ENCODE peak calls at places on chromosomes 2 and 18, in four cellular contexts. One of them, this sample, is unnamed.

GRCh38 chr18:32530947-32531651 is 60.4 kb upstream of the GAREM1 start:
- DNase-seq in HepG2: no peak
- DNase-seq in H1: no peak
- DNase-seq in GM12878: no peak
- DNase-seq in this sample: no peak

GRCh38 chr2:238098854-238099708 is 1.1 kb upstream of the ESPNL start:
- DNase-seq in HepG2: no peak
- DNase-seq in H1: peak
- DNase-seq in GM12878: no peak
- DNase-seq in this sample: no peak

GRCh38 chr2:190547914-190548313 is 13.4 kb upstream of the NEMP2 start:
- DNase-seq in HepG2: no peak
- DNase-seq in H1: no peak
- DNase-seq in GM12878: no peak
- DNase-seq in this sample: no peak

GRCh38 chr18:24839991-24840390 is 379.6 kb downstream of the HRH4 start:
- DNase-seq in HepG2: no peak
- DNase-seq in H1: no peak
- DNase-seq in GM12878: no peak
- DNase-seq in this sample: no peak

GRCh38 chr2:9753276-9753600 is 90.0 kb upstream of the TAF1B start:
- DNase-seq in HepG2: no peak
- DNase-seq in H1: no peak
- DNase-seq in GM12878: peak
- DNase-seq in this sample: no peak

GRCh38 chr2:201807452-201807980 is 1.2 kb downstream of the CDK15 start:
- DNase-seq in HepG2: no peak
- DNase-seq in H1: no peak
- DNase-seq in GM12878: no peak
- DNase-seq in this sample: no peak

GRCh38 chr2:188813846-188814245 is 160.3 kb upstream of the COL3A1 start:
- DNase-seq in HepG2: no peak
- DNase-seq in H1: no peak
- DNase-seq in GM12878: no peak
- DNase-seq in this sample: no peak

GRCh38 chr18:73793386-73793785 is 354.2 kb downstream of the FBXO15 start:
- DNase-seq in HepG2: no peak
- DNase-seq in H1: no peak
- DNase-seq in GM12878: no peak
- DNase-seq in this sample: no peak

GRCh38 chr18:9477509-9477908 is 2.2 kb downstream of the RALBP1 start:
- DNase-seq in HepG2: no peak
- DNase-seq in H1: no peak
- DNase-seq in GM12878: no peak
- DNase-seq in this sample: no peak

GRCh38 chr2:117272975-117273671 is 541.4 kb upstream of the DDX18 start:
- DNase-seq in HepG2: no peak
- DNase-seq in H1: no peak
- DNase-seq in GM12878: no peak
- DNase-seq in this sample: peak

GRCh38 chr2:16664052-16664731 is 1.4 kb downstream of the CYRIA start:
- DNase-seq in HepG2: no peak
- DNase-seq in H1: no peak
- DNase-seq in GM12878: no peak
- DNase-seq in this sample: no peak

GRCh38 chr2:181203412-181203811 is 223.0 kb downstream of the UBE2E3 start:
- DNase-seq in HepG2: no peak
- DNase-seq in H1: no peak
- DNase-seq in GM12878: no peak
- DNase-seq in this sample: peak

GRCh38 chr2:136118819-136119716 is 1.1 kb upstream of the CXCR4 start:
- DNase-seq in HepG2: no peak
- DNase-seq in H1: peak
- DNase-seq in GM12878: no peak
- DNase-seq in this sample: no peak

GRCh38 chr2:3112131-3112530 is 265.5 kb downstream of the EIPR1 start:
- DNase-seq in HepG2: no peak
- DNase-seq in H1: peak
- DNase-seq in GM12878: no peak
- DNase-seq in this sample: no peak

GRCh38 chr2:120344991-120345975 is 653 bp upstream of the INHBB start:
- DNase-seq in HepG2: no peak
- DNase-seq in H1: peak
- DNase-seq in GM12878: no peak
- DNase-seq in this sample: no peak

GRCh38 chr2:238286987-238287386 is 1.4 kb downstream of the PER2 start:
- DNase-seq in HepG2: no peak
- DNase-seq in H1: no peak
- DNase-seq in GM12878: no peak
- DNase-seq in this sample: no peak

GRCh38 chr2:239298126-239298804 is 102.6 kb downstream of the HDAC4 start:
- DNase-seq in HepG2: no peak
- DNase-seq in H1: no peak
- DNase-seq in GM12878: no peak
- DNase-seq in this sample: no peak

GRCh38 chr2:8023241-8023640 is 658.6 kb upstream of the ID2 start:
- DNase-seq in HepG2: no peak
- DNase-seq in H1: no peak
- DNase-seq in GM12878: no peak
- DNase-seq in this sample: no peak

GRCh38 chr2:73266061-73266891 is 18.0 kb downstream of the FBXO41 start:
- DNase-seq in HepG2: no peak
- DNase-seq in H1: no peak
- DNase-seq in GM12878: no peak
- DNase-seq in this sample: no peak

GRCh38 chr2:96580771-96581170 is 44.2 kb downstream of the ARID5A start:
- DNase-seq in HepG2: peak
- DNase-seq in H1: no peak
- DNase-seq in GM12878: no peak
- DNase-seq in this sample: peak

GRCh38 chr18:48802543-48803428 is 148.0 kb downstream of the SMAD7 start:
- DNase-seq in HepG2: no peak
- DNase-seq in H1: peak
- DNase-seq in GM12878: no peak
- DNase-seq in this sample: no peak

GRCh38 chr2:16361261-16361990 is 304.2 kb downstream of the CYRIA start:
- DNase-seq in HepG2: no peak
- DNase-seq in H1: no peak
- DNase-seq in GM12878: no peak
- DNase-seq in this sample: no peak

GRCh38 chr2:26184555-26185303 is 11.8 kb downstream of the GAREM2 start:
- DNase-seq in HepG2: no peak
- DNase-seq in H1: peak
- DNase-seq in GM12878: peak
- DNase-seq in this sample: no peak

GRCh38 chr18:40437517-40437916 is 1517.5 kb upstream of the PIK3C3 start:
- DNase-seq in HepG2: no peak
- DNase-seq in H1: no peak
- DNase-seq in GM12878: no peak
- DNase-seq in this sample: no peak

GRCh38 chr2:133568172-133568571 is at the start of gene NCKAP5:
- DNase-seq in HepG2: no peak
- DNase-seq in H1: no peak
- DNase-seq in GM12878: no peak
- DNase-seq in this sample: no peak

GRCh38 chr18:21117385-21118135 is 5.9 kb upstream of the ROCK1 start:
- DNase-seq in HepG2: no peak
- DNase-seq in H1: no peak
- DNase-seq in GM12878: no peak
- DNase-seq in this sample: no peak

GRCh38 chr2:235591231-235591730 is 97.4 kb downstream of the AGAP1 start:
- DNase-seq in HepG2: no peak
- DNase-seq in H1: no peak
- DNase-seq in GM12878: no peak
- DNase-seq in this sample: no peak

GRCh38 chr2:10231551-10232085 is 71.1 kb upstream of the HPCAL1 start:
- DNase-seq in HepG2: no peak
- DNase-seq in H1: no peak
- DNase-seq in GM12878: no peak
- DNase-seq in this sample: no peak

GRCh38 chr18:25299426-25299825 is 52.5 kb downstream of the ZNF521 start:
- DNase-seq in HepG2: no peak
- DNase-seq in H1: no peak
- DNase-seq in GM12878: no peak
- DNase-seq in this sample: no peak

GRCh38 chr2:21715865-21716264 is 592.1 kb downstream of the TDRD15 start:
- DNase-seq in HepG2: no peak
- DNase-seq in H1: no peak
- DNase-seq in GM12878: no peak
- DNase-seq in this sample: no peak

GRCh38 chr2:102336502-102336945 is 19.1 kb upstream of the IL18R1 start:
- DNase-seq in HepG2: no peak
- DNase-seq in H1: no peak
- DNase-seq in GM12878: no peak
- DNase-seq in this sample: no peak

GRCh38 chr2:241810304-241811208 is 1.6 kb downstream of the NEU4 start:
- DNase-seq in HepG2: no peak
- DNase-seq in H1: peak
- DNase-seq in GM12878: no peak
- DNase-seq in this sample: no peak

GRCh38 chr2:238814815-238815214 is 33.1 kb upstream of the TWIST2 start:
- DNase-seq in HepG2: no peak
- DNase-seq in H1: no peak
- DNase-seq in GM12878: no peak
- DNase-seq in this sample: no peak

GRCh38 chr18:31064130-31064529 is 21.6 kb upstream of the DSC3 start:
- DNase-seq in HepG2: no peak
- DNase-seq in H1: no peak
- DNase-seq in GM12878: peak
- DNase-seq in this sample: no peak

DNA sequence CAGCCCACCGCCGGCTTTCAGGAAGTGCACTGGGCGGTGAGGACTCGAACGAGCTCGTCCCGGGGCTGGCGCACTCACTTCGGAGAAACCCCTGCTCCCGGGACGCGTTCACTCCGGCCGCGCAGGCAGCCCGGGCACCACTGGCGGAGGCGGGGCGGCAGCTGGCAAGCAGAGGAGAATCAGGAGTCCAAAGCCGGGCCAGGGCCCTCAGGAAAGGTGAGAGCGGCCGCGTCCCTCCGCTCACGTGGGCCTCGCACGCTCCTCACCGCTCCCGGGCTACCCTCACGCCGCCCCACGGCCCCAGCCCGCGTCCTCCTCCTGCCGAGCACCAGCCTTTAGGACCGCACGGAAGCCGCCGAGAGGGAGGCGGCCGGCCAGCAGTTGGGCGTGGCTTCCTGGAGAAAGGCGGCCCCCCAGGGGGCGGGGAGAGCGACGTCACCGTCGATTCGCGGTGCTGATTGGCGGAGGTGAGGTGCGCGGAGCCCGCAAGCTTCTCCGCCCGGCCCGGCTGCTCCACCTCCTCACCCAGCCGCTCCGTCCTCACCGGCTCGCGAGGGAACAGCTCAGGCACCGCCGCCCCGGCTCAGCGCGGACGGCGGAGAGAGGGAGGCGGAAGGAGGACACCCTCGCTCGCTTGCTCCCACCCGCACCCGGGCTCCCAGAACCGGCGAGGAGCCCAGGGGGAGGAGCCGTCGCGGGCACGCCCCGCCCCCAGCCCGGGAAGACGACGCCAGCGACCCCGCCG is at the start of gene ZCCHC2:
- DNase-seq in HepG2: peak
- DNase-seq in H1: peak
- DNase-seq in GM12878: peak
- DNase-seq in this sample: peak
- H3K9ac ChIP-seq in HepG2: peak
- H3K9ac ChIP-seq in H1: peak
- H3K9ac ChIP-seq in GM12878: peak
- H3K9ac ChIP-seq in this sample: peak

GRCh38 chr2:171345971-171346722 is 87.6 kb downstream of the METTL8 start:
- DNase-seq in HepG2: no peak
- DNase-seq in H1: no peak
- DNase-seq in GM12878: no peak
- DNase-seq in this sample: no peak
- TF ChIP-seq SUZ12 in HepG2: no peak
- TF ChIP-seq SUZ12 in H1: no peak
- TF ChIP-seq SUZ12 in GM12878: no peak
- TF ChIP-seq SUZ12 in this sample: no peak

GRCh38 chr18:2881088-2881487 is 34.3 kb downstream of the EMILIN2 start:
- DNase-seq in HepG2: no peak
- DNase-seq in H1: no peak
- DNase-seq in GM12878: no peak
- DNase-seq in this sample: no peak
- H3K9ac ChIP-seq in HepG2: no peak
- H3K9ac ChIP-seq in H1: no peak
- H3K9ac ChIP-seq in GM12878: no peak
- H3K9ac ChIP-seq in this sample: no peak

DNA sequence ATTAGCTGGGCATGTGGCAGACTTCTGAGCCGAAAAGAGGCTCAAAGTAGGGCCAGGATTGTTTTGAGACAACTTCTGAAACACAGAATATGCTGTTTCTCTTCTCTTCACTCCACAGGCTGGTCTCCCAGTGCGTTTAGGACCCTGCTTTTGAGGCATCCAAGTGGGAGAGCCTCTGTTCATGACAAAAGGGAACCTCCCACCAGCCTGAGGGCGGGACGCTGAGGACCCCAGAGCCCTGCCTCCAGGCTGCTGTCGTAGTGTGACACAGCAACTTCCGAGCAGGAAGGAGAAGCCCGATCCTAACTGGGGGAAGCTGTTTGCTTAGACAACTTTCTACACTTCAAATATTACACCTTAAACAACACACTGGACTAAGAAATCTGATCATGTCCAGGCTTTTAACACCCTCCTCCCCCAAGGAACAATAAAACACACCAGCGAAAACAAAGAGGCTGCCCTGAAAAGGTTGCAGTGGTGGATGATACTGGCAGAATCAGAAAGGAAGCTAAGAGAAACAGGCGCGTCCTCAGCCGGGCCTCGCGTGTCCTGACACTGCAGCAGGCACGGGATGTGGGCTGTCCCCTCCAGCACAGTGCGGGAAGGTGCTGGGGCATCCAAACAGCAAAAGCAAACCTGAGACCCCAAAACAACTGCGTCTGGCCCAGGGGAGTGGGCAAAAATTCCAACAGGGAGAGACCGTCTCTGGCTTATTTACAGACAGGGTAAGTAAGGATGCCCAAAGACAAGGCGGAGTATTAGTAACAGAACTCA is 9.3 kb downstream of the SERTAD2 start:
- DNase-seq in HepG2: peak
- DNase-seq in H1: peak
- DNase-seq in GM12878: no peak
- DNase-seq in this sample: peak
- TF ChIP-seq SUZ12 in HepG2: no peak
- TF ChIP-seq SUZ12 in H1: no peak
- TF ChIP-seq SUZ12 in GM12878: no peak
- TF ChIP-seq SUZ12 in this sample: no peak

GRCh38 chr2:43176449-43176848 is 50.0 kb downstream of the ZFP36L2 start:
- DNase-seq in HepG2: no peak
- DNase-seq in H1: no peak
- DNase-seq in GM12878: no peak
- DNase-seq in this sample: no peak

GRCh38 chr2:43178055-43178598 is 48.3 kb downstream of the ZFP36L2 start:
- DNase-seq in HepG2: no peak
- DNase-seq in H1: no peak
- DNase-seq in GM12878: no peak
- DNase-seq in this sample: no peak

GRCh38 chr2:43175187-43175490 is 51.3 kb downstream of the ZFP36L2 start:
- DNase-seq in HepG2: no peak
- DNase-seq in H1: no peak
- DNase-seq in GM12878: no peak
- DNase-seq in this sample: no peak

GRCh38 chr2:43171789-43172188 is 54.6 kb downstream of the ZFP36L2 start:
- DNase-seq in HepG2: peak
- DNase-seq in H1: no peak
- DNase-seq in GM12878: no peak
- DNase-seq in this sample: no peak

GRCh38 chr2:43174368-43175186 is 51.8 kb downstream of the ZFP36L2 start:
- DNase-seq in HepG2: no peak
- DNase-seq in H1: no peak
- DNase-seq in GM12878: peak
- DNase-seq in this sample: no peak
- H3K9ac ChIP-seq in HepG2: peak
- H3K9ac ChIP-seq in H1: no peak
- H3K9ac ChIP-seq in GM12878: peak
- H3K9ac ChIP-seq in this sample: no peak